ENCODE peak calls at places on chromosome 1, in five cellular contexts. N is effector memory CD4-positive, alpha-beta T cell; D is heart left ventricle; X is endodermal cell; U is left ventricle myocardium inferior. E is an unnamed sample.

GRCh38 chr1:203765029-203765837 is at the start of gene LAX1:
- DNase-seq in U (no peak), N (peak), X (no peak), D (no peak), E (no peak)

GRCh38 chr1:228321478-228321877 is 85.2 kb downstream of the TRIM11 start:
- DNase-seq in X (peak), N (no peak), D (peak), U (no peak), E (no peak)

GRCh38 chr1:17861685-17862084 is 106.6 kb downstream of the ACTL8 start:
- DNase-seq in N (no peak), X (no peak), D (no peak), U (no peak), E (no peak)

GRCh38 chr1:207831517-207832327 is 79.2 kb downstream of the CD34 start:
- DNase-seq in D (no peak), U (no peak), N (peak), X (no peak), E (no peak)

GRCh38 chr1:94418664-94419655 is 771 bp downstream of the ABCD3 start:
- DNase-seq in N (no peak), X (no peak), U (peak), D (peak), E (peak)

GRCh38 chr1:244497805-244498204 is 36.7 kb downstream of the CATSPERE start:
- DNase-seq in N (no peak), D (no peak), X (no peak), U (no peak), E (no peak)

GRCh38 chr1:160625725-160626498 is 20.9 kb downstream of the SLAMF1 start:
- DNase-seq in U (no peak), D (no peak), N (peak), X (no peak), E (no peak)

GRCh38 chr1:65577278-65577677 is 156.8 kb downstream of the LEPR start:
- DNase-seq in D (no peak), X (no peak), N (no peak), U (no peak), E (no peak)

GRCh38 chr1:202086579-202087350 is 36.0 kb upstream of the GPR37L1 start:
- DNase-seq in N (no peak), X (peak), U (no peak), D (no peak), E (no peak)

GRCh38 chr1:202090994-202091393 is 31.7 kb upstream of the GPR37L1 start:
- DNase-seq in U (no peak), D (no peak), X (no peak), N (no peak), E (no peak)

GRCh38 chr1:202085682-202086373 is 36.9 kb upstream of the GPR37L1 start:
- DNase-seq in U (no peak), X (peak), N (no peak), D (no peak), E (peak)

GRCh38 chr1:202084791-202085681 is 37.7 kb upstream of the GPR37L1 start:
- DNase-seq in N (no peak), U (no peak), X (peak), D (no peak), E (peak)

DNA sequence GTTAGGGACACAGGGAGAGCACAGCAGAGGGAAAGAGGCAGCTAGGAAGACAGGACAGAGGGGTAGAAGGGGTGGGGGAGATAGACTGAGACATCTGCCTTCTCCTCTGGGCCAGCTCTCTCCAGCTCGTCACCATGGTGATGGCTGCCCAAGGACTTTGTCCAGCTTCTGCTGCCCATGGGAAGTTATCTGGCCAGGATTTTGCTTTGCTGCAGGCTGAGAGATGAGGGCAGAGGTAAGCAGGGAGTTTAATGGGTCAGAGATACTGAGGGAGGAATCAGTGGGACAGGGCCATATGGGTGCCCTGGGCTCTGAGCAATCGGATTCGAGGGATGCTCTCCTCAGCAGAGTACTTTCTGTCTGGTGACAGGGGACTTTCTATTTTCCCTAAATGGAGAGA is 34.5 kb upstream of the GPR37L1 start:
- DNase-seq in N (no peak), D (no peak), U (no peak), X (no peak), E (no peak)
- H3K27ac ChIP-seq in N (no peak), D (no peak), U (no peak), X (no peak), E (peak)

GRCh38 chr1:210292276-210292851 is 36.3 kb upstream of the HHAT start:
- DNase-seq in N (no peak), D (peak), X (peak), U (peak), E (peak)
- H3K27ac ChIP-seq in N (no peak), D (peak), X (peak), U (peak), E (no peak)

GRCh38 chr1:54567961-54568360 is 19.9 kb downstream of the ACOT11 start:
- DNase-seq in U (peak), X (no peak), D (no peak), N (no peak), E (no peak)

GRCh38 chr1:54569339-54569738 is 21.3 kb downstream of the ACOT11 start:
- DNase-seq in X (peak), N (no peak), U (no peak), D (no peak), E (no peak)

GRCh38 chr1:54566438-54567141 is 18.6 kb downstream of the ACOT11 start:
- DNase-seq in D (no peak), U (peak), N (no peak), X (no peak), E (no peak)

GRCh38 chr1:54564312-54565112 is 16.5 kb downstream of the ACOT11 start:
- DNase-seq in X (peak), U (no peak), N (no peak), D (no peak), E (no peak)

GRCh38 chr1:54565113-54565501 is 17.1 kb downstream of the ACOT11 start:
- DNase-seq in N (no peak), D (no peak), X (no peak), U (peak), E (no peak)
- H3K27ac ChIP-seq in N (no peak), D (no peak), X (no peak), U (peak), E (no peak)

GRCh38 chr1:48864913-48865312 is 88.2 kb upstream of the BEND5 start:
- DNase-seq in N (no peak), U (no peak), D (no peak), X (no peak), E (no peak)

GRCh38 chr1:48858200-48858599 is 81.5 kb upstream of the BEND5 start:
- DNase-seq in N (no peak), X (no peak), U (no peak), D (no peak), E (no peak)

DNA sequence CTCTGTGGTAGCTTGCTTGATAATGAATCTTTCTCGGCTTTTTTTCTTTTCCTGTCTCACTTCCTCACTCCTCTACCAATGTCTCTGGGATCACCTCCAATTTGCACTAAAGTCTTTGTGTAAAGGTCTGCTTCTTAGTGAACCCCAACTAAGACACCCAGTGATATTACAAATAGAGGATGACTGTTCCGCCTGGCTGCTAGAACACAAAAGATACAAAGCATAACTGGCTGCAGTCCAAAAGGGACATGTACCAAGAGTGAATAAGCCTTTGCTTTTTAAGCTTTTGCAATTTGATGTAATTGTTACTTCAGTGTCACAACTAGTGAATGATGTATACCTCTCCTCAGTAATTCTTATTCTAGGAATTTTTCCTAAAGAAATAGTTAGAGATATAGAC is 82.7 kb upstream of the BEND5 start:
- DNase-seq in U (no peak), D (no peak), N (no peak), X (no peak), E (no peak)
- H3K27ac ChIP-seq in U (no peak), D (no peak), N (no peak), X (no peak), E (no peak)

E was measured in caudate nucleus.